ENCODE peak calls at places on chromosomes 13 and 19, in four cellular contexts. S is SK-N-SH; F is effector memory CD4-positive, alpha-beta T cell; N is neuronal stem cell. Q is an unnamed sample.

GRCh38 chr13:28409648-28410047 is 85.3 kb downstream of the FLT1 start:
- DNase-seq in F (no peak), N (no peak), S (no peak), Q (no peak)

GRCh38 chr19:6498294-6499036 is 3.6 kb downstream of the TUBB4A start:
- DNase-seq in N (no peak), S (no peak), F (no peak), Q (no peak)

GRCh38 chr19:3238066-3238561 is 13.7 kb downstream of the CELF5 start:
- DNase-seq in F (no peak), N (no peak), S (no peak), Q (no peak)

GRCh38 chr13:51317262-51317661 is 22.2 kb upstream of the SERPINE3 start:
- DNase-seq in S (no peak), F (no peak), N (no peak), Q (no peak)

GRCh38 chr19:30327331-30327730 is 44.9 kb upstream of the ZNF536 start:
- DNase-seq in F (no peak), N (no peak), S (no peak), Q (no peak)

GRCh38 chr13:113155201-113155600 is 3.2 kb upstream of the PROZ start:
- DNase-seq in N (no peak), F (no peak), S (no peak), Q (no peak)

GRCh38 chr13:31012285-31013024 is 80.0 kb downstream of the TEX26 start:
- DNase-seq in F (no peak), N (no peak), S (peak), Q (no peak)

GRCh38 chr13:26465514-26465913 is 92.0 kb upstream of the WASF3 start:
- DNase-seq in F (no peak), N (no peak), S (no peak), Q (no peak)

GRCh38 chr19:13267131-13267530 is 116.9 kb downstream of the IER2 start:
- DNase-seq in F (no peak), N (no peak), S (no peak), Q (no peak)

GRCh38 chr19:2235396-2236284 is 489 bp downstream of the PLEKHJ1 start:
- DNase-seq in S (peak), N (no peak), F (no peak), Q (no peak)

GRCh38 chr13:89027694-89028306 is 1356.6 kb downstream of the SLITRK5 start:
- DNase-seq in N (no peak), F (no peak), S (no peak), Q (no peak)

GRCh38 chr13:91776650-91777193 is 378.3 kb downstream of the GPC5 start:
- DNase-seq in F (no peak), N (no peak), S (no peak), Q (no peak)

GRCh38 chr19:55549500-55550320 is 4.4 kb upstream of the SBK3 start:
- DNase-seq in S (no peak), N (peak), F (no peak), Q (peak)

GRCh38 chr19:40224342-40225148 is 1.9 kb downstream of the CCNP start:
- DNase-seq in N (no peak), F (no peak), S (no peak), Q (peak)

GRCh38 chr19:2462635-2463421 is 6.1 kb upstream of the LMNB2 start:
- DNase-seq in N (peak), F (no peak), S (peak), Q (peak)

GRCh38 chr13:21663197-21663596 is 7.7 kb upstream of the FGF9 start:
- DNase-seq in S (no peak), F (no peak), N (no peak), Q (no peak)

GRCh38 chr19:15846923-15847322 is 31.5 kb upstream of the OR10H1 start:
- DNase-seq in F (no peak), S (no peak), N (no peak), Q (no peak)

GRCh38 chr19:47461876-47462275 is 9.8 kb downstream of the SLC8A2 start:
- DNase-seq in S (no peak), F (no peak), N (no peak), Q (no peak)

GRCh38 chr19:29193116-29193515 is 19.8 kb downstream of the UQCRFS1 start:
- DNase-seq in F (no peak), N (no peak), S (no peak), Q (no peak)

GRCh38 chr19:17889609-17890214 is 18.0 kb downstream of the SLC5A5 start:
- DNase-seq in S (no peak), F (no peak), N (peak), Q (peak)

GRCh38 chr19:18029617-18030338 is 21.8 kb downstream of the ARRDC2 start:
- DNase-seq in F (no peak), N (no peak), S (peak), Q (peak)

DNA sequence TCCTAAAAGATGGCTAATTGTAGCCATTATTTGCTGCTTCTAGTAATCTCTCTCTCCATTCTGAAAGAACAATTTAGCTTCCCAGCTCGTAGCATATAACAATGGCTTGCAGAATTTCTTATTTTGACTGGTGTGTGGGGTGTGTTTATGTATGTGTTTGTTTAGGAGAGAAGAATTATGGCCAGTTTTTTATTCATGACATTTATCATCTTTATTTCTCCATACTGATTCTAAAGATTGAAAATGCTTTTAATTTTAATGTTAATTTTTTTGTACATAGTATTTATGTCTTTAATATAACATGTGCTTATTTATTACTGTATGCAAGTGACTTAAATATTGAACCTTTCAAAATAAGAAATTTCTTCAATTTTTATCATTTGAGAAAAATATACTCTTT is 115.8 kb upstream of the TMTC4 start:
- DNase-seq in S (no peak), N (no peak), F (no peak), Q (no peak)
- H3K27ac ChIP-seq in S (no peak), N (no peak), F (no peak), Q (no peak)

GRCh38 chr19:35756373-35757230 is at the start of gene HSPB6:
- DNase-seq in N (no peak), S (no peak), F (no peak), Q (no peak)

GRCh38 chr19:35757231-35757748 is 461 bp upstream of the HSPB6 start:
- DNase-seq in S (peak), F (no peak), N (no peak), Q (no peak)

GRCh38 chr19:35755160-35755549 is 1.7 kb downstream of the HSPB6 start:
- DNase-seq in N (no peak), S (no peak), F (no peak), Q (no peak)

GRCh38 chr19:35754365-35755139 is 2.3 kb downstream of the HSPB6 start:
- DNase-seq in S (no peak), F (no peak), N (no peak), Q (no peak)

GRCh38 chr19:35755550-35756371 is 1.1 kb downstream of the HSPB6 start:
- DNase-seq in S (no peak), F (peak), N (no peak), Q (no peak)
- H3K4me3 ChIP-seq in S (no peak), F (no peak), N (no peak), Q (no peak)

DNA sequence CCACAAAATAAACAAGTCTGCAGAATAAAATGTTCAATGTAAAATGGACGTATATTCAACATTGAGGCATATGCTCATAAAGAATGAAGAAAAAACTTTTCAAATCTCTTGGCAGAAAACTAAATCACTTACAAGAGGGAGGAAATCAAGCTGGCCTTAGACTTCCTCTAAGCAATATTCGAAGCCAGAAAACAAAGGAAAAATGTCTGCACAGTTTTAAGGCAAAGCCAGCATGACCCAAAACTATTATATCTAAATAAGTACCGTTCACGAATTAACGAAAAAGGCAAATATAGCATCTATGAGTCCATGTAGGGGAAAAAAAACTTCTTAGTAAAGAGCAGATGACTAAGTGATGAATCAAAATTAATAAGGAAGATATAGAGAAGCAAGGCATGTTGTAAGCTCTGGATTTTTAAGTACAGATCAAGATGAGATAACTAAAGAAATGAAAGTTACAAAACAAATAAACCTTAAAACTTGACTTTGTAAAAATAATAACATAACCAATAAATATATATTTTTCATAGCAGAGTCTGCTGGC is 101.3 kb downstream of the KCNRG start:
- DNase-seq in S (no peak), N (no peak), F (no peak), Q (peak)
- H3K27ac ChIP-seq in S (peak), N (no peak), F (no peak), Q (no peak)

DNA sequence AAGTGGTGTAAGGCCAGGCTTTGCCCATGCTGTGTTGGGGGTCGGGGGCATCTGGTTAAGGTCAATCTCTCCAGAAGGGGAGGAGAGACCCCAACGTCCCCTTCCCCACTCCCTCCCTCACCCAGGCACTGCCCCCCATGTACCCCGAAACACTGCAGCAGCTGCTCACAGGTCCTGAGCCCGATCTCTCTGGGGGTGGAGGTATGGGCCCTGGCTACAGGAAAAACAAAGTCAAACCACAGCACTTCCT is 10.2 kb downstream of the CAPN12 start:
- DNase-seq in S (no peak), F (no peak), N (no peak), Q (no peak)
- H3K4me3 ChIP-seq in S (no peak), F (peak), N (no peak), Q (peak)

Q was measured in PC-9.